ENCODE peak calls at places on chromosomes 2 and 18, in ten cellular contexts. One of them, this sample, is unnamed.

GRCh38 chr18:55499526-55499925 is 88.5 kb downstream of the TCF4 start:
- DNase-seq in astrocyte: no peak
- DNase-seq in activated naive CD8-positive, alpha-beta T cell treated with anti-CD3 and anti-CD28 coated beads, Interleukin-2, amount 50 U/mL, for 24 hours: no peak
- DNase-seq in NCI-H2029 treated with DMSO at 0.1 percent for 48 hours: no peak
- DNase-seq in colonic mucosa: no peak
- DNase-seq in GM23248: no peak
- DNase-seq in choroid plexus epithelial cell: no peak
- DNase-seq in T-helper 17 cell: no peak
- DNase-seq in MM.1S: no peak
- DNase-seq in endothelial cell of umbilical vein: no peak
- DNase-seq in this sample: no peak

GRCh38 chr2:176468471-176468870 is 199.2 kb downstream of the MTX2 start:
- DNase-seq in astrocyte: no peak
- DNase-seq in activated naive CD8-positive, alpha-beta T cell treated with anti-CD3 and anti-CD28 coated beads, Interleukin-2, amount 50 U/mL, for 24 hours: no peak
- DNase-seq in NCI-H2029 treated with DMSO at 0.1 percent for 48 hours: no peak
- DNase-seq in colonic mucosa: no peak
- DNase-seq in GM23248: peak; percentile 84
- DNase-seq in choroid plexus epithelial cell: no peak
- DNase-seq in T-helper 17 cell: no peak
- DNase-seq in MM.1S: no peak
- DNase-seq in endothelial cell of umbilical vein: no peak
- DNase-seq in this sample: no peak

GRCh38 chr2:49021170-49021743 is 133.1 kb downstream of the FSHR start:
- DNase-seq in astrocyte: no peak
- DNase-seq in activated naive CD8-positive, alpha-beta T cell treated with anti-CD3 and anti-CD28 coated beads, Interleukin-2, amount 50 U/mL, for 24 hours: no peak
- DNase-seq in NCI-H2029 treated with DMSO at 0.1 percent for 48 hours: no peak
- DNase-seq in colonic mucosa: no peak
- DNase-seq in GM23248: no peak
- DNase-seq in choroid plexus epithelial cell: no peak
- DNase-seq in T-helper 17 cell: no peak
- DNase-seq in MM.1S: no peak
- DNase-seq in endothelial cell of umbilical vein: no peak
- DNase-seq in this sample: peak; percentile 47

GRCh38 chr2:148720501-148720998 is 76.0 kb downstream of the EPC2 start:
- DNase-seq in astrocyte: no peak
- DNase-seq in activated naive CD8-positive, alpha-beta T cell treated with anti-CD3 and anti-CD28 coated beads, Interleukin-2, amount 50 U/mL, for 24 hours: no peak
- DNase-seq in NCI-H2029 treated with DMSO at 0.1 percent for 48 hours: peak; percentile 28
- DNase-seq in colonic mucosa: no peak
- DNase-seq in GM23248: peak; percentile 85
- DNase-seq in choroid plexus epithelial cell: peak; percentile 54
- DNase-seq in T-helper 17 cell: no peak
- DNase-seq in MM.1S: no peak
- DNase-seq in endothelial cell of umbilical vein: no peak
- DNase-seq in this sample: no peak

GRCh38 chr2:239963646-239964205 is 61.4 kb downstream of the NDUFA10 start:
- DNase-seq in astrocyte: no peak
- DNase-seq in activated naive CD8-positive, alpha-beta T cell treated with anti-CD3 and anti-CD28 coated beads, Interleukin-2, amount 50 U/mL, for 24 hours: no peak
- DNase-seq in NCI-H2029 treated with DMSO at 0.1 percent for 48 hours: no peak
- DNase-seq in colonic mucosa: no peak
- DNase-seq in GM23248: no peak
- DNase-seq in choroid plexus epithelial cell: no peak
- DNase-seq in T-helper 17 cell: no peak
- DNase-seq in MM.1S: no peak
- DNase-seq in endothelial cell of umbilical vein: no peak
- DNase-seq in this sample: no peak

GRCh38 chr18:52220062-52220591 is 119.9 kb upstream of the DCC start:
- DNase-seq in astrocyte: no peak
- DNase-seq in activated naive CD8-positive, alpha-beta T cell treated with anti-CD3 and anti-CD28 coated beads, Interleukin-2, amount 50 U/mL, for 24 hours: no peak
- DNase-seq in NCI-H2029 treated with DMSO at 0.1 percent for 48 hours: no peak
- DNase-seq in colonic mucosa: no peak
- DNase-seq in GM23248: no peak
- DNase-seq in choroid plexus epithelial cell: no peak
- DNase-seq in T-helper 17 cell: no peak
- DNase-seq in MM.1S: peak; percentile 39
- DNase-seq in endothelial cell of umbilical vein: no peak
- DNase-seq in this sample: no peak

GRCh38 chr18:27713037-27713726 is 463.7 kb downstream of the CDH2 start:
- DNase-seq in astrocyte: no peak
- DNase-seq in activated naive CD8-positive, alpha-beta T cell treated with anti-CD3 and anti-CD28 coated beads, Interleukin-2, amount 50 U/mL, for 24 hours: no peak
- DNase-seq in NCI-H2029 treated with DMSO at 0.1 percent for 48 hours: peak; percentile 45
- DNase-seq in colonic mucosa: no peak
- DNase-seq in GM23248: peak; percentile 3
- DNase-seq in choroid plexus epithelial cell: peak; percentile 39
- DNase-seq in T-helper 17 cell: no peak
- DNase-seq in MM.1S: no peak
- DNase-seq in endothelial cell of umbilical vein: no peak
- DNase-seq in this sample: no peak

GRCh38 chr2:122531803-122532344 is 776.4 kb downstream of the TSN start:
- DNase-seq in astrocyte: no peak
- DNase-seq in activated naive CD8-positive, alpha-beta T cell treated with anti-CD3 and anti-CD28 coated beads, Interleukin-2, amount 50 U/mL, for 24 hours: no peak
- DNase-seq in NCI-H2029 treated with DMSO at 0.1 percent for 48 hours: no peak
- DNase-seq in colonic mucosa: no peak
- DNase-seq in GM23248: no peak
- DNase-seq in choroid plexus epithelial cell: no peak
- DNase-seq in T-helper 17 cell: no peak
- DNase-seq in MM.1S: no peak
- DNase-seq in endothelial cell of umbilical vein: no peak
- DNase-seq in this sample: peak; percentile 50

GRCh38 chr2:41967426-41968181 is 80.2 kb upstream of the PKDCC start:
- DNase-seq in astrocyte: peak; percentile 27
- DNase-seq in activated naive CD8-positive, alpha-beta T cell treated with anti-CD3 and anti-CD28 coated beads, Interleukin-2, amount 50 U/mL, for 24 hours: no peak
- DNase-seq in NCI-H2029 treated with DMSO at 0.1 percent for 48 hours: no peak
- DNase-seq in colonic mucosa: peak; percentile 80
- DNase-seq in GM23248: peak; percentile 69
- DNase-seq in choroid plexus epithelial cell: no peak
- DNase-seq in T-helper 17 cell: no peak
- DNase-seq in MM.1S: no peak
- DNase-seq in endothelial cell of umbilical vein: peak; percentile 43
- DNase-seq in this sample: no peak

GRCh38 chr2:177396630-177397460 is 4.3 kb downstream of the AGPS start:
- DNase-seq in astrocyte: peak; percentile 89
- DNase-seq in activated naive CD8-positive, alpha-beta T cell treated with anti-CD3 and anti-CD28 coated beads, Interleukin-2, amount 50 U/mL, for 24 hours: no peak
- DNase-seq in NCI-H2029 treated with DMSO at 0.1 percent for 48 hours: no peak
- DNase-seq in colonic mucosa: no peak
- DNase-seq in GM23248: peak; percentile 81
- DNase-seq in choroid plexus epithelial cell: peak; percentile 82
- DNase-seq in T-helper 17 cell: no peak
- DNase-seq in MM.1S: no peak
- DNase-seq in endothelial cell of umbilical vein: peak; percentile 94
- DNase-seq in this sample: no peak

GRCh38 chr2:31778153-31778552 is 197.4 kb upstream of the SRD5A2 start:
- DNase-seq in astrocyte: no peak
- DNase-seq in activated naive CD8-positive, alpha-beta T cell treated with anti-CD3 and anti-CD28 coated beads, Interleukin-2, amount 50 U/mL, for 24 hours: no peak
- DNase-seq in NCI-H2029 treated with DMSO at 0.1 percent for 48 hours: no peak
- DNase-seq in colonic mucosa: no peak
- DNase-seq in GM23248: no peak
- DNase-seq in choroid plexus epithelial cell: no peak
- DNase-seq in T-helper 17 cell: no peak
- DNase-seq in MM.1S: no peak
- DNase-seq in endothelial cell of umbilical vein: no peak
- DNase-seq in this sample: no peak

GRCh38 chr18:23069481-23069880 is 65.8 kb upstream of the CABLES1 start:
- DNase-seq in astrocyte: no peak
- DNase-seq in activated naive CD8-positive, alpha-beta T cell treated with anti-CD3 and anti-CD28 coated beads, Interleukin-2, amount 50 U/mL, for 24 hours: no peak
- DNase-seq in NCI-H2029 treated with DMSO at 0.1 percent for 48 hours: no peak
- DNase-seq in colonic mucosa: no peak
- DNase-seq in GM23248: no peak
- DNase-seq in choroid plexus epithelial cell: no peak
- DNase-seq in T-helper 17 cell: no peak
- DNase-seq in MM.1S: no peak
- DNase-seq in endothelial cell of umbilical vein: no peak
- DNase-seq in this sample: no peak

GRCh38 chr18:3712485-3712884 is 262.5 kb downstream of the TGIF1 start:
- DNase-seq in astrocyte: no peak
- DNase-seq in activated naive CD8-positive, alpha-beta T cell treated with anti-CD3 and anti-CD28 coated beads, Interleukin-2, amount 50 U/mL, for 24 hours: no peak
- DNase-seq in NCI-H2029 treated with DMSO at 0.1 percent for 48 hours: no peak
- DNase-seq in colonic mucosa: no peak
- DNase-seq in GM23248: no peak
- DNase-seq in choroid plexus epithelial cell: no peak
- DNase-seq in T-helper 17 cell: no peak
- DNase-seq in MM.1S: no peak
- DNase-seq in endothelial cell of umbilical vein: no peak
- DNase-seq in this sample: no peak

GRCh38 chr2:188524519-188525113 is 232.9 kb downstream of the GULP1 start:
- DNase-seq in astrocyte: peak; percentile 23
- DNase-seq in activated naive CD8-positive, alpha-beta T cell treated with anti-CD3 and anti-CD28 coated beads, Interleukin-2, amount 50 U/mL, for 24 hours: no peak
- DNase-seq in NCI-H2029 treated with DMSO at 0.1 percent for 48 hours: peak; percentile 18
- DNase-seq in colonic mucosa: no peak
- DNase-seq in GM23248: peak; percentile 76
- DNase-seq in choroid plexus epithelial cell: peak; percentile 83
- DNase-seq in T-helper 17 cell: no peak
- DNase-seq in MM.1S: peak; percentile 46
- DNase-seq in endothelial cell of umbilical vein: peak; percentile 65
- DNase-seq in this sample: peak; percentile 11

GRCh38 chr18:48860276-48861180 is 90.2 kb downstream of the SMAD7 start:
- DNase-seq in astrocyte: no peak
- DNase-seq in activated naive CD8-positive, alpha-beta T cell treated with anti-CD3 and anti-CD28 coated beads, Interleukin-2, amount 50 U/mL, for 24 hours: no peak
- DNase-seq in NCI-H2029 treated with DMSO at 0.1 percent for 48 hours: no peak
- DNase-seq in colonic mucosa: no peak
- DNase-seq in GM23248: no peak
- DNase-seq in choroid plexus epithelial cell: no peak
- DNase-seq in T-helper 17 cell: no peak
- DNase-seq in MM.1S: no peak
- DNase-seq in endothelial cell of umbilical vein: no peak
- DNase-seq in this sample: peak; percentile 93

GRCh38 chr2:75561566-75562512 is 1.1 kb upstream of the EVA1A start:
- DNase-seq in astrocyte: peak; percentile 55
- DNase-seq in activated naive CD8-positive, alpha-beta T cell treated with anti-CD3 and anti-CD28 coated beads, Interleukin-2, amount 50 U/mL, for 24 hours: no peak
- DNase-seq in NCI-H2029 treated with DMSO at 0.1 percent for 48 hours: peak; percentile 34
- DNase-seq in colonic mucosa: no peak
- DNase-seq in GM23248: peak; percentile 74
- DNase-seq in choroid plexus epithelial cell: peak; percentile 62
- DNase-seq in T-helper 17 cell: no peak
- DNase-seq in MM.1S: no peak
- DNase-seq in endothelial cell of umbilical vein: no peak
- DNase-seq in this sample: no peak

GRCh38 chr2:120764434-120764833 is 28.8 kb downstream of the GLI2 start:
- DNase-seq in astrocyte: no peak
- DNase-seq in activated naive CD8-positive, alpha-beta T cell treated with anti-CD3 and anti-CD28 coated beads, Interleukin-2, amount 50 U/mL, for 24 hours: no peak
- DNase-seq in NCI-H2029 treated with DMSO at 0.1 percent for 48 hours: no peak
- DNase-seq in colonic mucosa: no peak
- DNase-seq in GM23248: no peak
- DNase-seq in choroid plexus epithelial cell: no peak
- DNase-seq in T-helper 17 cell: no peak
- DNase-seq in MM.1S: no peak
- DNase-seq in endothelial cell of umbilical vein: no peak
- DNase-seq in this sample: no peak

GRCh38 chr2:53695586-53695985 is 72.0 kb upstream of the CHAC2 start:
- DNase-seq in astrocyte: no peak
- DNase-seq in activated naive CD8-positive, alpha-beta T cell treated with anti-CD3 and anti-CD28 coated beads, Interleukin-2, amount 50 U/mL, for 24 hours: no peak
- DNase-seq in NCI-H2029 treated with DMSO at 0.1 percent for 48 hours: no peak
- DNase-seq in colonic mucosa: no peak
- DNase-seq in GM23248: no peak
- DNase-seq in choroid plexus epithelial cell: no peak
- DNase-seq in T-helper 17 cell: no peak
- DNase-seq in MM.1S: no peak
- DNase-seq in endothelial cell of umbilical vein: no peak
- DNase-seq in this sample: no peak

GRCh38 chr2:237695201-237695780 is 67.9 kb downstream of the LRRFIP1 start:
- DNase-seq in astrocyte: peak; percentile 94
- DNase-seq in activated naive CD8-positive, alpha-beta T cell treated with anti-CD3 and anti-CD28 coated beads, Interleukin-2, amount 50 U/mL, for 24 hours: no peak
- DNase-seq in NCI-H2029 treated with DMSO at 0.1 percent for 48 hours: peak; percentile 25
- DNase-seq in colonic mucosa: peak; percentile 51
- DNase-seq in GM23248: peak; percentile 95
- DNase-seq in choroid plexus epithelial cell: peak; percentile 81
- DNase-seq in T-helper 17 cell: no peak
- DNase-seq in MM.1S: peak; percentile 84
- DNase-seq in endothelial cell of umbilical vein: peak; percentile 95
- DNase-seq in this sample: no peak

GRCh38 chr2:209525834-209526281 is 102.0 kb downstream of the MAP2 start:
- DNase-seq in astrocyte: peak; percentile 95
- DNase-seq in activated naive CD8-positive, alpha-beta T cell treated with anti-CD3 and anti-CD28 coated beads, Interleukin-2, amount 50 U/mL, for 24 hours: no peak
- DNase-seq in NCI-H2029 treated with DMSO at 0.1 percent for 48 hours: no peak
- DNase-seq in colonic mucosa: no peak
- DNase-seq in GM23248: peak; percentile 89
- DNase-seq in choroid plexus epithelial cell: peak; percentile 93
- DNase-seq in T-helper 17 cell: no peak
- DNase-seq in MM.1S: peak; percentile 41
- DNase-seq in endothelial cell of umbilical vein: peak; percentile 91
- DNase-seq in this sample: no peak

GRCh38 chr2:131112477-131113027 is 7.4 kb downstream of the PLEKHB2 start:
- DNase-seq in astrocyte: no peak
- DNase-seq in activated naive CD8-positive, alpha-beta T cell treated with anti-CD3 and anti-CD28 coated beads, Interleukin-2, amount 50 U/mL, for 24 hours: no peak
- DNase-seq in NCI-H2029 treated with DMSO at 0.1 percent for 48 hours: no peak
- DNase-seq in colonic mucosa: no peak
- DNase-seq in GM23248: no peak
- DNase-seq in choroid plexus epithelial cell: peak; percentile 52
- DNase-seq in T-helper 17 cell: no peak
- DNase-seq in MM.1S: no peak
- DNase-seq in endothelial cell of umbilical vein: peak; percentile 20
- DNase-seq in this sample: no peak

This sample was measured in WERI-Rb-1.